ENCODE peak calls at places on chromosomes 1 and 21, in four cellular contexts. B is neuronal stem cell, N is fibroblast of lung, O is GM23248. G is an unnamed sample.

GRCh38 chr1:41698916-41699860 is 214.7 kb upstream of the EDN2 start:
- DNase-seq in B (no peak), N (no peak), O (no peak), G (no peak)

GRCh38 chr1:78275456-78275855 is 215.3 kb upstream of the PTGFR start:
- DNase-seq in B (no peak), N (peak; percentile 82), O (no peak), G (no peak)

GRCh38 chr1:33002006-33002405 is 34.7 kb downstream of the AK2 start:
- DNase-seq in B (no peak), N (no peak), O (no peak), G (no peak)

GRCh38 chr1:206713910-206714312 is 29.2 kb downstream of the MAPKAPK2 start:
- DNase-seq in B (no peak), N (no peak), O (peak; percentile 87), G (peak; percentile 63)

GRCh38 chr1:178192686-178193085 is 98.8 kb downstream of the RASAL2 start:
- DNase-seq in B (no peak), N (peak; percentile 87), O (peak; percentile 87), G (peak; percentile 34)

GRCh38 chr1:87968259-87968955 is 639.7 kb downstream of the LMO4 start:
- DNase-seq in B (no peak), N (peak; percentile 92), O (peak; percentile 80), G (peak; percentile 37)

GRCh38 chr1:100523038-100523649 is 14.8 kb upstream of the GPR88 start:
- DNase-seq in B (no peak), N (no peak), O (no peak), G (no peak)

GRCh38 chr1:197272791-197273190 is 4.7 kb downstream of the CRB1 start:
- DNase-seq in B (no peak), N (peak; percentile 28), O (peak; percentile 20), G (no peak)

GRCh38 chr1:111199881-111200801 is at the start of gene DENND2D:
- DNase-seq in B (no peak), N (no peak), O (no peak), G (peak; percentile 10)

GRCh38 chr21:42515708-42516502 is 2.3 kb downstream of the SLC37A1 start:
- DNase-seq in B (no peak), N (no peak), O (peak; percentile 6), G (peak; percentile 97)

GRCh38 chr1:164771568-164772350 is 212.8 kb downstream of the PBX1 start:
- DNase-seq in B (no peak), N (peak; percentile 88), O (peak; percentile 76), G (peak; percentile 90)

GRCh38 chr1:113278371-113278770 is 111.9 kb upstream of the MAGI3 start:
- DNase-seq in B (no peak), N (no peak), O (no peak), G (no peak)

GRCh38 chr1:67044631-67045270 is 9.2 kb downstream of the SLC35D1 start:
- DNase-seq in B (no peak), N (no peak), O (peak; percentile 8), G (no peak)

GRCh38 chr1:185632659-185633428 is 101.3 kb upstream of the HMCN1 start:
- DNase-seq in B (no peak), N (peak; percentile 89), O (peak; percentile 81), G (no peak)

GRCh38 chr1:60068393-60069045 is 5.1 kb downstream of the C1orf87 start:
- DNase-seq in B (no peak), N (peak; percentile 60), O (peak; percentile 80), G (no peak)

GRCh38 chr1:208731976-208732821 is 488.0 kb upstream of the PLXNA2 start:
- DNase-seq in B (no peak), N (peak; percentile 5), O (no peak), G (no peak)

GRCh38 chr1:34028381-34029055 is 136.5 kb downstream of the CSMD2 start:
- DNase-seq in B (no peak), N (no peak), O (no peak), G (no peak)

GRCh38 chr1:98084188-98084587 is 163.4 kb upstream of the DPYD start:
- DNase-seq in B (no peak), N (no peak), O (no peak), G (peak; percentile 35)

GRCh38 chr1:224203243-224204016 is 20.4 kb downstream of the DEGS1 start:
- DNase-seq in B (no peak), N (peak; percentile 88), O (peak; percentile 57), G (peak; percentile 71)

GRCh38 chr1:216705686-216706085 is 17.5 kb downstream of the ESRRG start:
- DNase-seq in B (no peak), N (no peak), O (no peak), G (no peak)

GRCh38 chr21:42844411-42845113 is 34.8 kb downstream of the WDR4 start:
- DNase-seq in B (no peak), N (no peak), O (no peak), G (no peak)

GRCh38 chr1:202957733-202958543 is at the start of gene ADIPOR1:
- DNase-seq in B (peak; percentile 75), N (peak; percentile 83), O (peak; percentile 96), G (peak; percentile 95)

GRCh38 chr1:200409203-200409760 is 554 bp downstream of the ZNF281 start:
- DNase-seq in B (no peak), N (peak; percentile 46), O (peak; percentile 56), G (no peak)

GRCh38 chr1:31669786-31670582 is 25.3 kb upstream of the PEF1 start:
- DNase-seq in B (no peak), N (peak; percentile 62), O (no peak), G (peak; percentile 77)

GRCh38 chr1:240575976-240576666 is 35.8 kb downstream of the GREM2 start:
- DNase-seq in B (no peak), N (peak; percentile 64), O (peak; percentile 82), G (no peak)

GRCh38 chr1:1013922-1014617 is 773 bp downstream of the ISG15 start:
- DNase-seq in B (no peak), N (no peak), O (peak; percentile 71), G (peak; percentile 69)

GRCh38 chr1:2556277-2557145 is at the start of gene TNFRSF14:
- DNase-seq in B (no peak), N (peak; percentile 24), O (peak; percentile 77), G (peak; percentile 51)

GRCh38 chr1:188243456-188243855 is 1414.7 kb downstream of the PLA2G4A start:
- DNase-seq in B (no peak), N (no peak), O (no peak), G (no peak)

GRCh38 chr1:94539496-94539895 is 2.1 kb downstream of the F3 start:
- DNase-seq in B (no peak), N (peak; percentile 69), O (peak; percentile 82), G (peak; percentile 86)

GRCh38 chr21:32412998-32413504 is 545 bp downstream of the EVA1C start:
- DNase-seq in B (no peak), N (no peak), O (no peak), G (peak; percentile 65)

GRCh38 chr21:27333091-27333490 is 366.2 kb upstream of the ADAMTS5 start:
- DNase-seq in B (no peak), N (no peak), O (no peak), G (no peak)

GRCh38 chr1:167706363-167706762 is 15.4 kb upstream of the MPZL1 start:
- DNase-seq in B (no peak), N (no peak), O (no peak), G (no peak)

GRCh38 chr1:167710836-167711235 is 10.9 kb upstream of the MPZL1 start:
- DNase-seq in B (no peak), N (no peak), O (no peak), G (no peak)

GRCh38 chr1:167706931-167707877 is 14.6 kb upstream of the MPZL1 start:
- DNase-seq in B (peak; percentile 23), N (no peak), O (no peak), G (no peak)

GRCh38 chr1:167707942-167708341 is 13.8 kb upstream of the MPZL1 start:
- DNase-seq in B (no peak), N (no peak), O (no peak), G (peak; percentile 35)

DNA sequence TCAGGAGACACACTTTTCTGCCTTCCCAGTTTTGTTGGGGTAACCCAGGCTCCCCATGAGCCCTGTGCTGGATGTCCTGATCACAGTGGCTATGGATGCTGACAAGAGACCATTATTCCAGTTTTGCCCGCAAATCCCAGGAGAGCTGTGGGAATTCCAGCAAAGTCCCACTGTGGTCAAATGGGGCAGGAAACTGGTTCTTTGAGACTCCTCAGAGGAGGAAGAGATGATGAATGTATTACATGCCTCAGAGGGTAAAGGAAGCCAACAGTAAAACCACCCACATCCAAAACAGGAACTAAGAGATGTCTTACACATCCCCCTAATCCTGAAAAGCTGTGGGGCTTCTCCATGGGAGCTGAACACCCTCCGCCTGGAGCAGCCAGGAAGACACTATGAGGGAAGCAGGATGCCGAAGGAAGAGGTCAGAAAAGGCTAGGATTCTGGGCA is 12.8 kb upstream of the MPZL1 start:
- DNase-seq in B (no peak), N (no peak), O (no peak), G (no peak)
- H3K27ac ChIP-seq in B (no peak overlapping the region), N (no peak overlapping the region), O (no peak overlapping the region), G (no peak overlapping the region)

DNA sequence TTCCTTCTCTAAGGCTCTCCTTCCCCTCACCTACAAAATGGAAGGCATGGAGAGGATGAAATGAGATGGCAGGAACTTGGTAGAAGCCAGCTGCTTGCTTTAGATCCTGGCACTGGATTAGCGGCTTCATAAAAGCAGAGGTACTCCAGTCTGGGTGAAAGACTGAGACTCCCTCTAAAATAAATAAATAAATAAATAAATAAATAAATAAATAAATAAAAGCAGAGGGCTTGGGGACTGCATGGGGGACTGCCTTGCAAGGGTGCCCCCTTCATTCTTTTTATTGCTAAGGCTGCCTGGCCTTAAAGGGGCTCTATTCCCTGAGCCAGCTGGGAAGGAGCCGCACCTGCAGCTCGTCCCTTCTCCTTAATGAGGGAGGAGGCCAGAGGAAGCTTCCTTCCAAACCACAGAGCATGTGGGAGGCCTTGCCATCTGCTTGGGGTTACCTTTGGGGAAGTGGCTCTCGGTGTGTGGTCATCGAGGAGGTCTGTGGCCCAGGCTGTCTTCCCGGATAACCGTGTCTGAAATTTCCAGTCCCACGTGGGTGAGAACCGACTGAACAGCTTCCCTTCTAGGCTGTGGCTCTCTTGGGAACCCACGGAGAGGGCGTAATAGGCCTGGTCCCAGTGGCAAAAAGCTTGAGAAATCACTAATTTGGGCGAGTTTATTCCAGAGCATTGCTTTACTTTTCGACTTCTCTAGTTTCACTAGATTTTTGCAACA is 2.0 kb upstream of the ATP13A2 start:
- DNase-seq in B (no peak), N (peak; percentile 59), O (no peak), G (no peak)
- H2AFZ ChIP-seq in B (peak overlapping the region; percentile 24), N (no peak overlapping the region), O (no peak overlapping the region), G (no peak overlapping the region)

DNA sequence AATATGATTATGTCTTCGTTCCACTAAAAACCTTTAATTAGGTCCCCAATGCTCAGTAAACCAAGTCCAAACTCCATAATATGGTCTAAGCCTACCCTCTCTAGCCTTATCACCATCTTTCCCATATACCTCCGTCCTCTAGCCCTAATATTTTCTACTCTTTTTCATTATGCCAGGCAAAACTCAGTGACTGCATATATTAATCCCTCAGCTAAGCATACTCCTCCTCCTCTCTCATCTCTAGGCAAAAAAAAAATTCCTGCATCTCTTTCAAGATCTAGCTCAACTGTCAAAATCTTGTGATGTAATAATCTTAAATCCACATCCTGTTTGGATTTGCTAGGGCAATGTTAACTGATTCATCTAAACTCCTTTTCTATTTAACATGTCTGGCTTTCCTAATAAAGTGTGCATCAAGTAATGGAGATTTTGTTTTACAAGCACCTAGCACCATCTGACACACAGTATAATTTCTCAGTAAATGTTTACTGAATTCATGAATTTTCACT is 20.4 kb downstream of the PRPF38A start:
- DNase-seq in B (no peak), N (peak; percentile 14), O (no peak), G (no peak)
- H3K4me1 ChIP-seq in B (peaks cover 1% of the 10 kb centered on the region), N (peaks cover 2% of the 10 kb centered on the region), O (peaks cover 15% of the 10 kb centered on the region), G (peaks cover 14% of the 10 kb centered on the region)

DNA sequence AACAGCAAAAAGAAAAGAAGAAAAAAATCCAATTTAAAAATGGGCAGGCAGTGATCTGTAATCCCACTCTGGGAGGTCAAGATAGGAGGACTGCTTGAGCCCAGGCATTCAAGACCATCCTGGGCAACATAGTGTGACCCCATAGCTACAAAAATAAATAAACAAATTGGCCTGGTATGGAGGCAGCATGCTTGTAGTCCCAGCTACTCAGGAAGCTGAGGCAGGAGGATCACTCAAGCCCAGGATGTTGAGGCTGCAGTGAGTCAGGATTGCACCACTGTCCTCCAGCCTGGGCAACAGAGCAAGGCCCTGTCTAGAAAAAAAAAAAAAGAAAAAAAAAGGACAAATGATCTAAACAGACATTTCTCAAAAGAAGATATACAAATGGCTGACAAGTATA is 99.6 kb downstream of the EIF4G3 start:
- DNase-seq in B (no peak), N (peak; percentile 46), O (peak; percentile 71), G (peak; percentile 28)
- H3K27ac ChIP-seq in B (no peak overlapping the region), N (no peak overlapping the region), O (peak overlapping the region; percentile 44), G (no peak overlapping the region)